ENCODE peak calls at places on chromosomes 7 and 10, in seven cellular contexts. V is tibial nerve, P is HCT116, X is tibial artery, L is PC-3, O is gastrocnemius medialis, D is hepatocyte. G is an unnamed sample.

GRCh38 chr10:25766687-25767221 is 167.3 kb upstream of the MYO3A start:
- DNase-seq in L (no peak), V (no peak), D (no peak), O (no peak), X (no peak), P (no peak), G (no peak)

GRCh38 chr7:155020996-155021395 is 18.1 kb upstream of the PAXIP1 start:
- DNase-seq in P (no peak), V (no peak), O (no peak), L (no peak), X (no peak), D (no peak), G (no peak)

GRCh38 chr10:30294506-30295280 is 54.4 kb downstream of the MTPAP start:
- DNase-seq in X (no peak), D (no peak), V (no peak), O (no peak), L (no peak), P (no peak), G (no peak)

GRCh38 chr7:2227699-2228098 is 5.0 kb downstream of the MAD1L1 start:
- DNase-seq in V (no peak), D (no peak), X (no peak), P (no peak), L (no peak), O (no peak), G (no peak)

GRCh38 chr7:135943266-135943889 is 33.8 kb downstream of the MTPN start:
- DNase-seq in X (no peak), V (no peak), P (no peak), L (no peak), D (no peak), O (no peak), G (no peak)

GRCh38 chr7:55369427-55369826 is 4.3 kb downstream of the LANCL2 start:
- DNase-seq in P (no peak), D (no peak), V (no peak), X (no peak), O (no peak), L (no peak), G (no peak)

GRCh38 chr10:103086261-103086660 is 106.8 kb downstream of the NT5C2 start:
- DNase-seq in O (no peak), L (no peak), D (no peak), X (no peak), P (no peak), V (no peak), G (no peak)

GRCh38 chr10:5629789-5630436 is 36.5 kb downstream of the ASB13 start:
- DNase-seq in P (peak; percentile 61), D (peak; percentile 82), V (peak; percentile 84), X (peak; percentile 89), L (peak; percentile 73), O (peak; percentile 36), G (peak; percentile 87)

GRCh38 chr10:4334076-4334475 is 491.9 kb upstream of the AKR1E2 start:
- DNase-seq in D (no peak), L (no peak), X (no peak), O (no peak), P (no peak), V (no peak), G (no peak)

GRCh38 chr10:74290703-74291102 is 139.7 kb downstream of the ADK start:
- DNase-seq in L (peak; percentile 65), X (no peak), D (no peak), P (no peak), O (no peak), V (no peak), G (no peak)

GRCh38 chr10:110508389-110508788 is 10.7 kb downstream of the DUSP5 start:
- DNase-seq in P (no peak), O (no peak), L (no peak), X (no peak), D (no peak), V (no peak), G (no peak)

GRCh38 chr10:122854648-122855047 is 9.0 kb upstream of the CUZD1 start:
- DNase-seq in O (no peak), V (no peak), P (no peak), L (peak; percentile 88), X (no peak), D (no peak), G (no peak)

GRCh38 chr7:113159746-113160339 is 41.5 kb upstream of the SMIM30 start:
- DNase-seq in L (peak; percentile 38), X (no peak), D (peak; percentile 50), O (no peak), V (no peak), P (peak; percentile 39), G (no peak)

GRCh38 chr10:3969876-3970666 is 185.1 kb upstream of the KLF6 start:
- DNase-seq in V (no peak), X (no peak), P (no peak), O (no peak), D (no peak), L (peak; percentile 52), G (no peak)

GRCh38 chr7:142873281-142873784 is 12.2 kb downstream of the TRPV6 start:
- DNase-seq in L (peak; percentile 27), X (no peak), V (no peak), D (no peak), O (no peak), P (peak; percentile 28), G (no peak)

GRCh38 chr10:51462076-51462779 is 237.2 kb downstream of the CSTF2T start:
- DNase-seq in V (no peak), X (no peak), P (no peak), D (no peak), O (no peak), L (peak; percentile 99), G (no peak)

GRCh38 chr7:30920584-30921539 is 9.2 kb downstream of the AQP1 start:
- DNase-seq in O (no peak), P (no peak), X (peak; percentile 90), V (peak; percentile 9), L (peak; percentile 47), D (peak; percentile 44), G (peak; percentile 80)

GRCh38 chr7:69932034-69932628 is 333.9 kb downstream of the AUTS2 start:
- DNase-seq in P (no peak), D (peak; percentile 61), X (no peak), L (no peak), V (no peak), O (no peak), G (no peak)

GRCh38 chr10:101028446-101029244 is 2.3 kb downstream of the PDZD7 start:
- DNase-seq in P (no peak), L (no peak), X (no peak), V (no peak), D (no peak), O (no peak), G (no peak)

GRCh38 chr7:151063212-151063561 is 3.8 kb downstream of the SLC4A2 start:
- DNase-seq in V (no peak), X (peak; percentile 81), D (peak; percentile 72), O (no peak), P (no peak), L (peak; percentile 52), G (no peak)

GRCh38 chr7:138889566-138889965 is 91.6 kb upstream of the ATP6V0A4 start:
- DNase-seq in X (no peak), P (no peak), V (no peak), D (no peak), O (no peak), L (peak; percentile 86), G (no peak)

DNA sequence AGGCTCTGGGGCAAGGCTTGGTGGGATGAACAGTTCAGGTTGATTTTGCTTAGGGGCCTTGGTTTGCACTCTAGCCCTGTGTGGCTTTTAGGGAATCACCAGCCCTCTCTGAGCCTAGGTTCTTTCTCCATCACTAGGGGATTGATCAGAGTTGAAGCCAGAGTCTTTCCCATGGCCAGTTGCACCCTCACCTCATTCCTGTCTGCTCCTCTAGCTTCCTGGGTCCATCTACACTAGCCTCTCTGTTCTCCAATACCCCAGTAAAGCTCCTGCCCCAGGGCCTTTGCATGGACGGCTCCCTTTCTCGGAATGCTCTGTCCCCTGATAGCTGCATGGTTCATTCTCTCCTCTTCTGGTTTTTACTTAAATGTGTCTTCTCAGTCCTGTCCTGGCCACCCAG is 40.4 kb downstream of the SORCS3 start:
- DNase-seq in P (no peak), D (no peak), L (no peak), V (no peak), X (no peak), O (no peak), G (no peak)
- H3K4me3 ChIP-seq in P (no peak overlapping the region), D (no peak overlapping the region), L (no peak overlapping the region), V (no peak overlapping the region), X (no peak overlapping the region), O (no peak overlapping the region), G (peak overlapping the region; percentile 39)

GRCh38 chr7:24784292-24784691 is 27.0 kb upstream of the GSDME start:
- DNase-seq in X (no peak), V (no peak), D (peak; percentile 13), L (no peak), O (no peak), P (no peak), G (no peak)

GRCh38 chr7:24786941-24787340 is 29.7 kb upstream of the GSDME start:
- DNase-seq in P (peak; percentile 73), D (no peak), X (no peak), O (peak; percentile 85), V (no peak), L (peak; percentile 96), G (no peak)

GRCh38 chr7:24788956-24789576 is 31.8 kb upstream of the GSDME start:
- DNase-seq in O (no peak), L (no peak), D (no peak), X (no peak), P (no peak), V (no peak), G (no peak)

GRCh38 chr7:24786306-24786705 is 29.0 kb upstream of the GSDME start:
- DNase-seq in O (no peak), V (no peak), D (no peak), L (no peak), P (no peak), X (no peak), G (no peak)

DNA sequence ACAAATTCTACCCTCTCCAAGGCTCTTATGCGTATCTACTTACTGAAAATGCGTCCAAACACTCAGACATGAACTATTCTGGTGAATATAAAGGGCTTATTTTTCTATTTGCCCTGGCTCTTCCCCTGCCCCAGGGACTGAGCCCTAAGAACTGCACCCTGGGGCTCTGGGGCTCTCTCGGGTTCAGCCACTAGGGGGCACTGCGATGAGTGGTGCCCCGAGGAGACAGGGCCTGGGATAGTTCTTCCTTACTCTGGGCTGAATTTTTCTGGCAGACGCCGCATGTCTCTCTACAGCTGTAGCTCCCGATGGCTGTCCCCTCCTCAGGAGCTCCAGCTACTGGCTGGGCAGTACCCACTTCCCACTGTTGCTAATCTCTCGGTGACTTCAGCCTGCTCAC is 30.8 kb upstream of the GSDME start:
- DNase-seq in D (no peak), O (no peak), P (no peak), X (no peak), L (no peak), V (no peak), G (no peak)
- H3K27ac ChIP-seq in D (no peak overlapping the region), O (no peak overlapping the region), P (no peak overlapping the region), X (no peak overlapping the region), L (no peak overlapping the region), V (no peak overlapping the region), G (no peak overlapping the region)

DNA sequence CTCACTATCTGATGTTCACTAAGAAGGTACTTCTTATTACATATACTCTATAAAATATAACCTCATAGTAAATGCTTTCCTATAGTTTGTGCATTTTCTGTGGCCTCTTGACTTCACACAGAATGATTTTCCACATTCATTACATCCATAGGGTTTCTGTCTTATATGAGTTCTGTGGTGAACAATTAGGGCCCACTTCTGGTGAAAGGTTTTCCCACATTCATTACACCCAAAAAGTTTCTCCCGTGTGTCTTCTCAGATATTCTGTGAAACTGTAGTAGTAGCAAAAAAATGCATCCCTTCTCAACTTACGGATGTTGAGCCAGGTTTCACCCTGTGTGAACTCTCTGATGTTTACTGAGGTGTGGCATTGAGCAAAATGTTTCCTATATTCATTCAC is 119.3 kb downstream of the ZNF33B start:
- DNase-seq in L (no peak), D (no peak), V (no peak), X (no peak), P (no peak), O (no peak), G (no peak)
- H3K9me3 ChIP-seq in L (peaks cover 73% of the 10 kb centered on the region), D (peaks cover 67% of the 10 kb centered on the region), V (peaks cover 34% of the 10 kb centered on the region), X (peaks cover 100% of the 10 kb centered on the region), P (peaks cover 26% of the 10 kb centered on the region), O (peaks cover 80% of the 10 kb centered on the region), G (peaks cover 92% of the 10 kb centered on the region)

GRCh38 chr10:28177944-28178637 is 124.8 kb downstream of the MPP7 start:
- DNase-seq in D (no peak), V (no peak), O (no peak), X (no peak), P (no peak), L (no peak), G (no peak)
- H3K4me3 ChIP-seq in D (no peak overlapping the region), V (peak overlapping the region; percentile 18), O (peak overlapping the region; percentile 19), X (peak overlapping the region; percentile 41), P (peak overlapping the region; percentile 42), L (peak overlapping the region; percentile 34), G (no peak overlapping the region)